ENCODE peak calls at places on chromosomes 11 and 22, in eight cellular contexts. C is upper lobe of right lung, B is left ventricle myocardium inferior, H is IMR-90, D is H9, J is neural progenitor cell, I is upper lobe of left lung, M is cardiac muscle cell. A is an unnamed sample. For H3K4me1, the result is how much of the 10 kb centered on the place peaks cover.

GRCh38 chr11:131499199-131499598 is 128.8 kb downstream of the NTM start:
- DNase-seq in C (no peak), B (no peak), H (no peak), D (no peak), J (no peak), I (no peak), M (peak), A (no peak)

GRCh38 chr11:57163160-57163868 is 18.4 kb upstream of the LRRC55 start:
- DNase-seq in C (no peak), B (no peak), H (no peak), D (no peak), J (no peak), I (no peak), M (no peak), A (no peak)

GRCh38 chr11:86416494-86416893 is 41.8 kb downstream of the CCDC81 start:
- DNase-seq in C (no peak), B (no peak), H (peak), D (no peak), J (no peak), I (no peak), M (no peak), A (no peak)

GRCh38 chr11:112175596-112175947 is 260 bp downstream of the BCO2 start:
- DNase-seq in C (no peak), B (no peak), H (no peak), D (no peak), J (no peak), I (no peak), M (no peak), A (no peak)

GRCh38 chr11:89175796-89176195 is 1.9 kb upstream of the TYR start:
- DNase-seq in C (no peak), B (no peak), H (no peak), D (no peak), J (peak), I (no peak), M (peak), A (no peak)

GRCh38 chr22:36397081-36397766 is 9.5 kb upstream of the MYH9 start:
- DNase-seq in C (peak), B (no peak), H (peak), D (no peak), J (no peak), I (peak), M (peak), A (no peak)

GRCh38 chr11:44305643-44306468 is 4.1 kb downstream of the ALX4 start:
- DNase-seq in C (peak), B (no peak), H (no peak), D (no peak), J (peak), I (no peak), M (no peak), A (no peak)

GRCh38 chr11:6746086-6746618 is 25.6 kb downstream of the OR2AG2 start:
- DNase-seq in C (no peak), B (no peak), H (no peak), D (no peak), J (no peak), I (peak), M (peak), A (no peak)

GRCh38 chr11:83156996-83157754 is at the start of gene PCF11:
- DNase-seq in C (peak), B (peak), H (no peak), D (no peak), J (no peak), I (no peak), M (no peak), A (no peak)

GRCh38 chr11:33692013-33692504 is 8.6 kb downstream of the C11orf91 start:
- DNase-seq in C (no peak), B (peak), H (peak), D (no peak), J (peak), I (peak), M (peak), A (no peak)

GRCh38 chr11:112822478-112823274 is 138.5 kb upstream of the NCAM1 start:
- DNase-seq in C (no peak), B (no peak), H (no peak), D (peak), J (peak), I (no peak), M (peak), A (no peak)

GRCh38 chr11:11981364-11981763 is 27.1 kb downstream of the DKK3 start:
- DNase-seq in C (peak), B (no peak), H (no peak), D (no peak), J (no peak), I (no peak), M (no peak), A (no peak)

GRCh38 chr11:124864176-124864891 is 898 bp upstream of the ROBO3 start:
- DNase-seq in C (no peak), B (no peak), H (no peak), D (no peak), J (no peak), I (no peak), M (no peak), A (no peak)

GRCh38 chr11:124864892-124865180 is 396 bp upstream of the ROBO3 start:
- DNase-seq in C (no peak), B (no peak), H (no peak), D (no peak), J (no peak), I (no peak), M (no peak), A (no peak)

GRCh38 chr11:124861670-124862069 is 3.6 kb upstream of the ROBO3 start:
- DNase-seq in C (peak), B (no peak), H (no peak), D (no peak), J (no peak), I (no peak), M (no peak), A (no peak)

GRCh38 chr11:124863826-124864165 is 1.4 kb upstream of the ROBO3 start:
- DNase-seq in C (no peak), B (no peak), H (no peak), D (no peak), J (peak), I (no peak), M (no peak), A (no peak)

GRCh38 chr11:124863137-124863825 is 2.0 kb upstream of the ROBO3 start:
- DNase-seq in C (peak), B (no peak), H (peak), D (peak), J (peak), I (peak), M (peak), A (no peak)
- TF ChIP-seq CTCF in C (no peak), B (no peak), H (no peak), D (no peak), J (no peak), I (no peak), M (no peak), A (no peak)

DNA sequence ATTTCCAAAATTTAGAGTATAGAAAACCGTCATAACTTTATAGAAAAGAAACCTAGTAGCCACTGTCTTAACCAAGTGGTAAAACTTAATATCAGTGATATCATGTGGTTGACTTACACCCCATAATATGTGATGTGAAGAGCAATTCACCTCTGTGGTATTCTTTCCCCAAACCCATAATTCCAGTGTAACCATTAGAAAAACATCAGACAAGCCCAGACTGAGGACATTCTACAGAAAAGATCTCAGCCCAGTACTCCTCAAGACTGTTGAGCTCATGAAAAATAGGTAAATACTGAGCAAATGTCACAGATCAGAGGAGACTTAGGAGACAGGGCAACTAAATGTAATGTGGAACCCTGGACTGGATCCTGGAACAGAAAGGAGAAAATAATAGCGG is 134.6 kb downstream of the PGR start:
- DNase-seq in C (no peak), B (no peak), H (no peak), D (no peak), J (no peak), I (no peak), M (no peak), A (no peak)
- H3K4me1 ChIP-seq in C (under half), B (under half), H (under half), D (under half), J (under half), I (under half), M (under half), A (under half)

DNA sequence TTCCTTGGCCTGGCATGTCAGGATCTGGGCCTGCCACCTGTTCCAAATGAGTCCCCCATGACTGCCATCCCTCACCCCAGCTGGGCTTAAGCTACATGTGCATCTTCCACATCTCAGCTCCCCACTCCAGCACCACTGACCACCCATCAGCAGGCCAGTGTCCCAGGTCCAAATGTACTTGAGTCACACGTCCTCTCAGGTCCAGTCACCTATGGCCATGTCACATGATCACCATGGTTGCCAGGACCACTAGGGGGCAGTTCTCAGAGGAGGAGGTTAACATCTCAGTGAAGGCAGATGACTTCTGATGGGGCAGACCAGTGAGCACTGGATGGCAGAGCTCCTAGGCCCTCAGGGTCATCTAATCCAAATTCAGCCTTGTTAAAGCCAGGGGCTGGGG is 41.9 kb upstream of the WNT11 start:
- DNase-seq in C (no peak), B (no peak), H (no peak), D (peak), J (peak), I (no peak), M (peak), A (no peak)
- TF ChIP-seq CTCF in C (peak), B (peak), H (peak), D (peak), J (peak), I (no peak), M (peak), A (peak)

GRCh38 chr11:118132385-118133151 is 20.1 kb downstream of the SCN4B start:
- DNase-seq in C (peak), B (no peak), H (no peak), D (no peak), J (no peak), I (no peak), M (no peak), A (no peak)

GRCh38 chr11:118128310-118128709 is 24.3 kb downstream of the SCN4B start:
- DNase-seq in C (no peak), B (no peak), H (no peak), D (no peak), J (no peak), I (no peak), M (no peak), A (no peak)

GRCh38 chr11:118126082-118126838 is 26.4 kb downstream of the SCN4B start:
- DNase-seq in C (peak), B (no peak), H (no peak), D (no peak), J (no peak), I (no peak), M (no peak), A (no peak)

GRCh38 chr11:118129475-118130196 is 23.0 kb downstream of the SCN4B start:
- DNase-seq in C (peak), B (no peak), H (no peak), D (no peak), J (no peak), I (no peak), M (no peak), A (no peak)

GRCh38 chr11:118128821-118129474 is 23.7 kb downstream of the SCN4B start:
- DNase-seq in C (peak), B (no peak), H (no peak), D (no peak), J (no peak), I (no peak), M (no peak), A (no peak)
- H3K4me1 ChIP-seq in C (under half), B (under half), H (under half), D (under half), J (under half), I (under half), M (under half), A (under half)

GRCh38 chr22:43860831-43861230 is 1.5 kb downstream of the SULT4A1 start:
- DNase-seq in C (peak), B (no peak), H (no peak), D (peak), J (no peak), I (no peak), M (no peak), A (no peak)
- TF ChIP-seq CTCF in C (no peak), B (no peak), H (no peak), D (no peak), J (no peak), I (no peak), M (no peak), A (no peak)